ENCODE peak calls at places on chromosomes 13 and 19, in ten cellular contexts. One of them, this sample, is unnamed.

GRCh38 chr13:92355213-92355612 is 871.4 kb upstream of the GPC6 start:
- DNase-seq in IMR-90: peak; percentile 5
- DNase-seq in CD4-positive, alpha-beta memory T cell: no peak
- DNase-seq in pancreas: no peak
- DNase-seq in adipocyte: no peak
- DNase-seq in suprapubic skin: no peak
- DNase-seq in esophagus squamous epithelium: no peak
- DNase-seq in hepatocyte: peak; percentile 26
- DNase-seq in fibroblast of lung: peak; percentile 46
- DNase-seq in CD4-positive, CD25-positive, alpha-beta regulatory T cell: no peak
- DNase-seq in this sample: peak; percentile 6

GRCh38 chr13:91132786-91133185 is 214.7 kb upstream of the MIR17HG start:
- DNase-seq in IMR-90: no peak
- DNase-seq in CD4-positive, alpha-beta memory T cell: no peak
- DNase-seq in pancreas: no peak
- DNase-seq in adipocyte: no peak
- DNase-seq in suprapubic skin: no peak
- DNase-seq in esophagus squamous epithelium: no peak
- DNase-seq in hepatocyte: no peak
- DNase-seq in fibroblast of lung: peak; percentile 47
- DNase-seq in CD4-positive, CD25-positive, alpha-beta regulatory T cell: no peak
- DNase-seq in this sample: no peak

GRCh38 chr13:51623473-51623872 is 39.2 kb downstream of the WDFY2 start:
- DNase-seq in IMR-90: no peak
- DNase-seq in CD4-positive, alpha-beta memory T cell: no peak
- DNase-seq in pancreas: no peak
- DNase-seq in adipocyte: no peak
- DNase-seq in suprapubic skin: no peak
- DNase-seq in esophagus squamous epithelium: no peak
- DNase-seq in hepatocyte: no peak
- DNase-seq in fibroblast of lung: peak; percentile 50
- DNase-seq in CD4-positive, CD25-positive, alpha-beta regulatory T cell: no peak
- DNase-seq in this sample: no peak

GRCh38 chr19:38769635-38770211 is 3.6 kb downstream of the LGALS7 start:
- DNase-seq in IMR-90: peak; percentile 38
- DNase-seq in CD4-positive, alpha-beta memory T cell: peak; percentile 94
- DNase-seq in pancreas: peak; percentile 82
- DNase-seq in adipocyte: peak; percentile 77
- DNase-seq in suprapubic skin: peak; percentile 95
- DNase-seq in esophagus squamous epithelium: peak; percentile 76
- DNase-seq in hepatocyte: peak; percentile 79
- DNase-seq in fibroblast of lung: peak; percentile 53
- DNase-seq in CD4-positive, CD25-positive, alpha-beta regulatory T cell: peak; percentile 80
- DNase-seq in this sample: peak; percentile 71

GRCh38 chr19:18091217-18091608 is 4.5 kb upstream of the IL12RB1 start:
- DNase-seq in IMR-90: no peak
- DNase-seq in CD4-positive, alpha-beta memory T cell: peak; percentile 81
- DNase-seq in pancreas: no peak
- DNase-seq in adipocyte: no peak
- DNase-seq in suprapubic skin: no peak
- DNase-seq in esophagus squamous epithelium: no peak
- DNase-seq in hepatocyte: no peak
- DNase-seq in fibroblast of lung: no peak
- DNase-seq in CD4-positive, CD25-positive, alpha-beta regulatory T cell: peak; percentile 72
- DNase-seq in this sample: no peak

GRCh38 chr13:90615236-90615635 is 732.3 kb upstream of the MIR17HG start:
- DNase-seq in IMR-90: no peak
- DNase-seq in CD4-positive, alpha-beta memory T cell: no peak
- DNase-seq in pancreas: no peak
- DNase-seq in adipocyte: no peak
- DNase-seq in suprapubic skin: no peak
- DNase-seq in esophagus squamous epithelium: no peak
- DNase-seq in hepatocyte: no peak
- DNase-seq in fibroblast of lung: no peak
- DNase-seq in CD4-positive, CD25-positive, alpha-beta regulatory T cell: no peak
- DNase-seq in this sample: no peak

GRCh38 chr13:91133941-91134772 is 213.3 kb upstream of the MIR17HG start:
- DNase-seq in IMR-90: peak; percentile 54
- DNase-seq in CD4-positive, alpha-beta memory T cell: peak; percentile 26
- DNase-seq in pancreas: no peak
- DNase-seq in adipocyte: peak; percentile 52
- DNase-seq in suprapubic skin: no peak
- DNase-seq in esophagus squamous epithelium: no peak
- DNase-seq in hepatocyte: peak; percentile 69
- DNase-seq in fibroblast of lung: peak; percentile 60
- DNase-seq in CD4-positive, CD25-positive, alpha-beta regulatory T cell: no peak
- DNase-seq in this sample: peak; percentile 24

GRCh38 chr19:7251502-7251901 is 42.7 kb downstream of the INSR start:
- DNase-seq in IMR-90: no peak
- DNase-seq in CD4-positive, alpha-beta memory T cell: no peak
- DNase-seq in pancreas: no peak
- DNase-seq in adipocyte: no peak
- DNase-seq in suprapubic skin: no peak
- DNase-seq in esophagus squamous epithelium: no peak
- DNase-seq in hepatocyte: no peak
- DNase-seq in fibroblast of lung: no peak
- DNase-seq in CD4-positive, CD25-positive, alpha-beta regulatory T cell: no peak
- DNase-seq in this sample: no peak

GRCh38 chr19:55305491-55305890 is 19.6 kb downstream of the TMEM150B start:
- DNase-seq in IMR-90: no peak
- DNase-seq in CD4-positive, alpha-beta memory T cell: peak; percentile 52
- DNase-seq in pancreas: no peak
- DNase-seq in adipocyte: peak; percentile 41
- DNase-seq in suprapubic skin: no peak
- DNase-seq in esophagus squamous epithelium: no peak
- DNase-seq in hepatocyte: no peak
- DNase-seq in fibroblast of lung: no peak
- DNase-seq in CD4-positive, CD25-positive, alpha-beta regulatory T cell: peak; percentile 35
- DNase-seq in this sample: peak; percentile 14

GRCh38 chr13:88042489-88042888 is 371.3 kb downstream of the SLITRK5 start:
- DNase-seq in IMR-90: no peak
- DNase-seq in CD4-positive, alpha-beta memory T cell: no peak
- DNase-seq in pancreas: no peak
- DNase-seq in adipocyte: no peak
- DNase-seq in suprapubic skin: no peak
- DNase-seq in esophagus squamous epithelium: no peak
- DNase-seq in hepatocyte: no peak
- DNase-seq in fibroblast of lung: peak; percentile 66
- DNase-seq in CD4-positive, CD25-positive, alpha-beta regulatory T cell: no peak
- DNase-seq in this sample: no peak

GRCh38 chr13:78593652-78594494 is 9.5 kb downstream of the POU4F1 start:
- DNase-seq in IMR-90: no peak
- DNase-seq in CD4-positive, alpha-beta memory T cell: no peak
- DNase-seq in pancreas: no peak
- DNase-seq in adipocyte: no peak
- DNase-seq in suprapubic skin: no peak
- DNase-seq in esophagus squamous epithelium: no peak
- DNase-seq in hepatocyte: no peak
- DNase-seq in fibroblast of lung: no peak
- DNase-seq in CD4-positive, CD25-positive, alpha-beta regulatory T cell: no peak
- DNase-seq in this sample: no peak
- H3K27me3 ChIP-seq in IMR-90: peaks cover 65% of the 10 kb centered on the region
- H3K27me3 ChIP-seq in CD4-positive, alpha-beta memory T cell: peaks cover 86% of the 10 kb centered on the region
- H3K27me3 ChIP-seq in pancreas: peaks cover 18% of the 10 kb centered on the region
- H3K27me3 ChIP-seq in adipocyte: peaks cover 96% of the 10 kb centered on the region
- H3K27me3 ChIP-seq in suprapubic skin: peaks cover 99% of the 10 kb centered on the region
- H3K27me3 ChIP-seq in esophagus squamous epithelium: peaks cover 100% of the 10 kb centered on the region
- H3K27me3 ChIP-seq in hepatocyte: peaks cover 98% of the 10 kb centered on the region
- H3K27me3 ChIP-seq in fibroblast of lung: peaks cover 57% of the 10 kb centered on the region
- H3K27me3 ChIP-seq in CD4-positive, CD25-positive, alpha-beta regulatory T cell: peaks cover 80% of the 10 kb centered on the region
- H3K27me3 ChIP-seq in this sample: peaks cover 68% of the 10 kb centered on the region

GRCh38 chr13:112692104-112692503 is 2.3 kb downstream of the ATP11A start:
- DNase-seq in IMR-90: no peak
- DNase-seq in CD4-positive, alpha-beta memory T cell: no peak
- DNase-seq in pancreas: no peak
- DNase-seq in adipocyte: no peak
- DNase-seq in suprapubic skin: no peak
- DNase-seq in esophagus squamous epithelium: no peak
- DNase-seq in hepatocyte: no peak
- DNase-seq in fibroblast of lung: no peak
- DNase-seq in CD4-positive, CD25-positive, alpha-beta regulatory T cell: no peak
- DNase-seq in this sample: no peak
- H3K4me3 ChIP-seq in IMR-90: no peak overlapping the region
- H3K4me3 ChIP-seq in CD4-positive, alpha-beta memory T cell: no peak overlapping the region
- H3K4me3 ChIP-seq in pancreas: peak overlapping the region; percentile 94
- H3K4me3 ChIP-seq in adipocyte: peak overlapping the region; percentile 86
- H3K4me3 ChIP-seq in suprapubic skin: peak overlapping the region; percentile 99
- H3K4me3 ChIP-seq in esophagus squamous epithelium: peak overlapping the region; percentile 86
- H3K4me3 ChIP-seq in hepatocyte: peak overlapping the region; percentile 99
- H3K4me3 ChIP-seq in fibroblast of lung: no peak overlapping the region
- H3K4me3 ChIP-seq in CD4-positive, CD25-positive, alpha-beta regulatory T cell: peak overlapping the region; percentile 80
- H3K4me3 ChIP-seq in this sample: no peak overlapping the region

DNA sequence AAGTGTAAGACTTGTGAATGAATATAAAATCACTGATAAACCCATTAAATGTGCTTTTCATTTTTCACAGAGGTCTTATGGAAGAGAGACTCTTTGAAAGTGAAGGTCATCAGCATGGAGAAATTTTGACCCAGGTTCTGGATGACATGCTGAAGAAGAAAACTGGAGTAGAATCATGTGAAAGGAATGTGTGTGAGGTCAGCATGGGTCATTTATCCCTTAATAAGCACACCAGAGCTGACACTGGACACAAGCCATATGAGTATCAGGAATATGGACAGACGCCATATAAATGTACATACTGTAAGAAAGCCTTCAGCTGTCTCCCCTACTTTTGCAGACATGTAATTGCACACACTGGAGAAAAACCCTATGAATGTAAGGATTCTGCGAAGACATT is 29.0 kb downstream of the ZNF20 start:
- DNase-seq in IMR-90: no peak
- DNase-seq in CD4-positive, alpha-beta memory T cell: no peak
- DNase-seq in pancreas: no peak
- DNase-seq in adipocyte: no peak
- DNase-seq in suprapubic skin: no peak
- DNase-seq in esophagus squamous epithelium: no peak
- DNase-seq in hepatocyte: no peak
- DNase-seq in fibroblast of lung: no peak
- DNase-seq in CD4-positive, CD25-positive, alpha-beta regulatory T cell: no peak
- DNase-seq in this sample: no peak
- H3K9me3 ChIP-seq in IMR-90: peaks cover 39% of the 10 kb centered on the region
- H3K9me3 ChIP-seq in CD4-positive, alpha-beta memory T cell: no peaks in the 10 kb centered on the region
- H3K9me3 ChIP-seq in pancreas: no peaks in the 10 kb centered on the region
- H3K9me3 ChIP-seq in adipocyte: peaks cover 30% of the 10 kb centered on the region
- H3K9me3 ChIP-seq in suprapubic skin: peaks cover 4% of the 10 kb centered on the region
- H3K9me3 ChIP-seq in esophagus squamous epithelium: peaks cover 71% of the 10 kb centered on the region
- H3K9me3 ChIP-seq in hepatocyte: peaks cover 4% of the 10 kb centered on the region
- H3K9me3 ChIP-seq in fibroblast of lung: no peaks in the 10 kb centered on the region
- H3K9me3 ChIP-seq in CD4-positive, CD25-positive, alpha-beta regulatory T cell: peaks cover 19% of the 10 kb centered on the region
- H3K9me3 ChIP-seq in this sample: peaks cover 33% of the 10 kb centered on the region

GRCh38 chr19:44845612-44846454 is at the start of gene NECTIN2:
- DNase-seq in IMR-90: peak; percentile 98
- DNase-seq in CD4-positive, alpha-beta memory T cell: peak; percentile 62
- DNase-seq in pancreas: peak; percentile 100
- DNase-seq in adipocyte: peak; percentile 100
- DNase-seq in suprapubic skin: peak; percentile 100
- DNase-seq in esophagus squamous epithelium: peak; percentile 85
- DNase-seq in hepatocyte: peak; percentile 100
- DNase-seq in fibroblast of lung: peak; percentile 94
- DNase-seq in CD4-positive, CD25-positive, alpha-beta regulatory T cell: peak; percentile 59
- DNase-seq in this sample: peak; percentile 97
- H3K27me3 ChIP-seq in IMR-90: no peaks in the 10 kb centered on the region
- H3K27me3 ChIP-seq in CD4-positive, alpha-beta memory T cell: peaks cover 9% of the 10 kb centered on the region
- H3K27me3 ChIP-seq in pancreas: no peaks in the 10 kb centered on the region
- H3K27me3 ChIP-seq in adipocyte: no peaks in the 10 kb centered on the region
- H3K27me3 ChIP-seq in suprapubic skin: no peaks in the 10 kb centered on the region
- H3K27me3 ChIP-seq in esophagus squamous epithelium: peaks cover 3% of the 10 kb centered on the region
- H3K27me3 ChIP-seq in hepatocyte: no peaks in the 10 kb centered on the region
- H3K27me3 ChIP-seq in fibroblast of lung: no peaks in the 10 kb centered on the region
- H3K27me3 ChIP-seq in CD4-positive, CD25-positive, alpha-beta regulatory T cell: peaks cover 5% of the 10 kb centered on the region
- H3K27me3 ChIP-seq in this sample: no peaks in the 10 kb centered on the region

DNA sequence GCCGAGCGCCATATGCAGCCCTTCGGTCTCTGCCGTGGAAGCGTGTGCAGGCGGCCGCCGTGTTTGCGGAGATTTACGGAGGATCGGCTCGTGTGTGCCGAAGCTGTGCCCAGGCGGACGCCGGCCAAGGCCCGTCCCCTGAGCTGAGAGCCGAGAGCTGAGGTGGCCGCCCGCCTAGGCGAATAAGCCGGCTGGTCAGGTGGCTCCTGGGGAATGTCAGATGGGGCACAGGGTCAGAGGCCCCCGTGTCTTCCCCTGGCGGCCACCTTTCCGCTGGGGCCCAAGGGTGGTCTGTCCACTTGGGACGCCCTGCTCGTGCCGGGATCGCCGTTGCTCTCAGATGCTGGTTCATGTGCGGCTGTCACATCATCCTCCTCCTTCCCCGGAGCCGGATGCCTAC is 78.8 kb downstream of the ZNF536 start:
- DNase-seq in IMR-90: no peak
- DNase-seq in CD4-positive, alpha-beta memory T cell: no peak
- DNase-seq in pancreas: no peak
- DNase-seq in adipocyte: no peak
- DNase-seq in suprapubic skin: no peak
- DNase-seq in esophagus squamous epithelium: no peak
- DNase-seq in hepatocyte: no peak
- DNase-seq in fibroblast of lung: no peak
- DNase-seq in CD4-positive, CD25-positive, alpha-beta regulatory T cell: no peak
- DNase-seq in this sample: peak; percentile 27
- H3K4me3 ChIP-seq in IMR-90: no peak overlapping the region
- H3K4me3 ChIP-seq in CD4-positive, alpha-beta memory T cell: no peak overlapping the region
- H3K4me3 ChIP-seq in pancreas: no peak overlapping the region
- H3K4me3 ChIP-seq in adipocyte: peak overlapping the region; percentile 73
- H3K4me3 ChIP-seq in suprapubic skin: peak overlapping the region; percentile 41
- H3K4me3 ChIP-seq in esophagus squamous epithelium: peak overlapping the region; percentile 35
- H3K4me3 ChIP-seq in hepatocyte: no peak overlapping the region
- H3K4me3 ChIP-seq in fibroblast of lung: peak overlapping the region; percentile 9
- H3K4me3 ChIP-seq in CD4-positive, CD25-positive, alpha-beta regulatory T cell: no peak overlapping the region
- H3K4me3 ChIP-seq in this sample: peak overlapping the region; percentile 30